ENCODE peak calls at places on chromosome 4, in ten cellular contexts. Y is pulmonary artery endothelial cell, N is foreskin fibroblast, W is SW 1271, O is colonic mucosa, C is NCI-H2029 treated with DMSO at 0.1 percent for 48 hours, D is brain microvascular endothelial cell, Z is fibroblast of the aortic adventitia, J is ELR, M is coronary artery. T is an unnamed sample.

GRCh38 chr4:2343476-2343875 is 75.0 kb downstream of the ZFYVE28 start:
- DNase-seq in Y (no peak), N (no peak), W (no peak), O (no peak), C (no peak), D (no peak), Z (no peak), J (no peak), M (peak), T (no peak)

GRCh38 chr4:100042235-100042634 is 92.2 kb upstream of the H2AZ1 start:
- DNase-seq in Y (no peak), N (no peak), W (no peak), O (no peak), C (no peak), D (no peak), Z (peak), J (no peak), M (no peak), T (no peak)

GRCh38 chr4:71277353-71277752 is 61.5 kb upstream of the SLC4A4 start:
- DNase-seq in Y (no peak), N (no peak), W (no peak), O (no peak), C (no peak), D (no peak), Z (no peak), J (no peak), M (no peak), T (no peak)

GRCh38 chr4:1571986-1572385 is 112.1 kb downstream of the FAM53A start:
- DNase-seq in Y (no peak), N (no peak), W (no peak), O (no peak), C (no peak), D (no peak), Z (no peak), J (no peak), M (no peak), T (no peak)

GRCh38 chr4:16579866-16580265 is 318.6 kb downstream of the LDB2 start:
- DNase-seq in Y (no peak), N (no peak), W (no peak), O (no peak), C (no peak), D (no peak), Z (peak), J (peak), M (no peak), T (no peak)

GRCh38 chr4:107252621-107253020 is 216.5 kb upstream of the DKK2 start:
- DNase-seq in Y (no peak), N (no peak), W (no peak), O (no peak), C (no peak), D (no peak), Z (peak), J (no peak), M (no peak), T (no peak)

GRCh38 chr4:105147226-105148151 is 813 bp downstream of the TET2 start:
- DNase-seq in Y (no peak), N (peak), W (no peak), O (peak), C (peak), D (no peak), Z (peak), J (peak), M (peak), T (peak)

GRCh38 chr4:44629280-44629866 is 22.1 kb downstream of the YIPF7 start:
- DNase-seq in Y (peak), N (peak), W (peak), O (peak), C (no peak), D (peak), Z (peak), J (peak), M (no peak), T (peak)

GRCh38 chr4:179662522-179662921 is 2220.3 kb upstream of the AGA start:
- DNase-seq in Y (no peak), N (no peak), W (no peak), O (no peak), C (no peak), D (no peak), Z (no peak), J (no peak), M (no peak), T (no peak)

GRCh38 chr4:61520688-61521160 is 320.6 kb downstream of the ADGRL3 start:
- DNase-seq in Y (no peak), N (no peak), W (no peak), O (no peak), C (no peak), D (peak), Z (no peak), J (peak), M (no peak), T (no peak)

GRCh38 chr4:96352051-96352517 is 512.2 kb downstream of the PDHA2 start:
- DNase-seq in Y (peak), N (no peak), W (peak), O (peak), C (peak), D (peak), Z (no peak), J (no peak), M (no peak), T (no peak)

GRCh38 chr4:7647932-7648812 is 213.4 kb upstream of the PSAPL1 start:
- DNase-seq in Y (no peak), N (peak), W (peak), O (no peak), C (no peak), D (peak), Z (no peak), J (peak), M (no peak), T (peak)

GRCh38 chr4:7653510-7654414 is 219.0 kb upstream of the PSAPL1 start:
- DNase-seq in Y (no peak), N (no peak), W (no peak), O (no peak), C (no peak), D (no peak), Z (no peak), J (no peak), M (no peak), T (no peak)

GRCh38 chr4:128394778-128395177 is 107.2 kb upstream of the PGRMC2 start:
- DNase-seq in Y (no peak), N (no peak), W (no peak), O (no peak), C (no peak), D (no peak), Z (peak), J (peak), M (no peak), T (no peak)

GRCh38 chr4:6601661-6602250 is 26.8 kb downstream of the MAN2B2 start:
- DNase-seq in Y (no peak), N (no peak), W (no peak), O (no peak), C (no peak), D (no peak), Z (no peak), J (no peak), M (no peak), T (no peak)

GRCh38 chr4:150078996-150079581 is 844 bp downstream of the DCLK2 start:
- DNase-seq in Y (no peak), N (peak), W (no peak), O (peak), C (no peak), D (peak), Z (peak), J (peak), M (no peak), T (peak)

GRCh38 chr4:156971168-156971601 is 414 bp downstream of the PDGFC start:
- DNase-seq in Y (no peak), N (no peak), W (no peak), O (peak), C (no peak), D (no peak), Z (no peak), J (no peak), M (no peak), T (no peak)

GRCh38 chr4:181766061-181766460 is 477.1 kb upstream of the TENM3 start:
- DNase-seq in Y (no peak), N (no peak), W (no peak), O (no peak), C (no peak), D (no peak), Z (no peak), J (no peak), M (no peak), T (no peak)

GRCh38 chr4:139552908-139553307 is 3.1 kb downstream of the SETD7 start:
- DNase-seq in Y (no peak), N (no peak), W (no peak), O (no peak), C (no peak), D (no peak), Z (peak), J (no peak), M (no peak), T (no peak)